ENCODE peak calls at places on chromosomes 11 and 22, in nine cellular contexts. One of them, this sample, is unnamed.

GRCh38 chr11:17218403-17218802 is 10.6 kb upstream of the PIK3C2A start:
- DNase-seq in adrenal gland: no peak
- DNase-seq in iris pigment epithelial cell: no peak
- DNase-seq in HFFc6: no peak
- DNase-seq in heart right ventricle: no peak
- DNase-seq in cardiac muscle cell: no peak
- DNase-seq in NCI-H1092: no peak
- DNase-seq in activated T-cell treated with anti-CD3 and anti-CD28 coated beads for 1 hour: no peak
- DNase-seq in T1000: no peak
- DNase-seq in this sample: no peak

GRCh38 chr22:48941903-48942625 is 885.6 kb downstream of the BRD1 start:
- DNase-seq in iris pigment epithelial cell: no peak
- DNase-seq in heart right ventricle: no peak
- DNase-seq in adrenal gland: no peak
- DNase-seq in activated T-cell treated with anti-CD3 and anti-CD28 coated beads for 1 hour: no peak
- DNase-seq in HFFc6: no peak
- DNase-seq in cardiac muscle cell: no peak
- DNase-seq in T1000: no peak
- DNase-seq in NCI-H1092: no peak
- DNase-seq in this sample: no peak

GRCh38 chr11:2888266-2888968 is 2.8 kb upstream of the CDKN1C start:
- DNase-seq in heart right ventricle: peak
- DNase-seq in cardiac muscle cell: peak
- DNase-seq in T1000: peak
- DNase-seq in NCI-H1092: peak
- DNase-seq in iris pigment epithelial cell: peak
- DNase-seq in adrenal gland: peak
- DNase-seq in activated T-cell treated with anti-CD3 and anti-CD28 coated beads for 1 hour: peak
- DNase-seq in HFFc6: peak
- DNase-seq in this sample: peak

GRCh38 chr11:71307811-71308645 is 55.7 kb upstream of the SHANK2 start:
- DNase-seq in HFFc6: no peak
- DNase-seq in T1000: no peak
- DNase-seq in iris pigment epithelial cell: no peak
- DNase-seq in adrenal gland: no peak
- DNase-seq in heart right ventricle: no peak
- DNase-seq in NCI-H1092: no peak
- DNase-seq in cardiac muscle cell: no peak
- DNase-seq in activated T-cell treated with anti-CD3 and anti-CD28 coated beads for 1 hour: no peak
- DNase-seq in this sample: no peak

GRCh38 chr11:40797981-40798380 is 661.5 kb downstream of the LRRC4C start:
- DNase-seq in cardiac muscle cell: no peak
- DNase-seq in activated T-cell treated with anti-CD3 and anti-CD28 coated beads for 1 hour: no peak
- DNase-seq in HFFc6: no peak
- DNase-seq in adrenal gland: no peak
- DNase-seq in T1000: no peak
- DNase-seq in heart right ventricle: no peak
- DNase-seq in NCI-H1092: no peak
- DNase-seq in iris pigment epithelial cell: peak
- DNase-seq in this sample: peak

GRCh38 chr11:125274309-125274708 is 109.8 kb downstream of the PKNOX2 start:
- DNase-seq in NCI-H1092: no peak
- DNase-seq in HFFc6: no peak
- DNase-seq in adrenal gland: no peak
- DNase-seq in activated T-cell treated with anti-CD3 and anti-CD28 coated beads for 1 hour: no peak
- DNase-seq in heart right ventricle: no peak
- DNase-seq in cardiac muscle cell: no peak
- DNase-seq in T1000: no peak
- DNase-seq in iris pigment epithelial cell: no peak
- DNase-seq in this sample: no peak

GRCh38 chr22:42284230-42284591 is 13.8 kb upstream of the TCF20 start:
- DNase-seq in cardiac muscle cell: no peak
- DNase-seq in HFFc6: no peak
- DNase-seq in heart right ventricle: no peak
- DNase-seq in NCI-H1092: no peak
- DNase-seq in adrenal gland: no peak
- DNase-seq in iris pigment epithelial cell: no peak
- DNase-seq in T1000: no peak
- DNase-seq in activated T-cell treated with anti-CD3 and anti-CD28 coated beads for 1 hour: no peak
- DNase-seq in this sample: no peak

GRCh38 chr22:19879996-19880785 is 25.5 kb upstream of the GNB1L start:
- DNase-seq in adrenal gland: peak
- DNase-seq in activated T-cell treated with anti-CD3 and anti-CD28 coated beads for 1 hour: no peak
- DNase-seq in T1000: no peak
- DNase-seq in heart right ventricle: no peak
- DNase-seq in HFFc6: no peak
- DNase-seq in iris pigment epithelial cell: no peak
- DNase-seq in NCI-H1092: no peak
- DNase-seq in cardiac muscle cell: no peak
- DNase-seq in this sample: no peak

GRCh38 chr11:1608363-1608762 is at the start of gene KRTAP5-3:
- DNase-seq in iris pigment epithelial cell: no peak
- DNase-seq in NCI-H1092: no peak
- DNase-seq in HFFc6: no peak
- DNase-seq in T1000: no peak
- DNase-seq in heart right ventricle: no peak
- DNase-seq in adrenal gland: no peak
- DNase-seq in activated T-cell treated with anti-CD3 and anti-CD28 coated beads for 1 hour: no peak
- DNase-seq in cardiac muscle cell: no peak
- DNase-seq in this sample: no peak

GRCh38 chr11:33375236-33375635 is 118.1 kb downstream of the HIPK3 start:
- DNase-seq in HFFc6: no peak
- DNase-seq in iris pigment epithelial cell: no peak
- DNase-seq in NCI-H1092: no peak
- DNase-seq in heart right ventricle: no peak
- DNase-seq in cardiac muscle cell: no peak
- DNase-seq in activated T-cell treated with anti-CD3 and anti-CD28 coated beads for 1 hour: no peak
- DNase-seq in adrenal gland: no peak
- DNase-seq in T1000: no peak
- DNase-seq in this sample: no peak

GRCh38 chr11:68035266-68035876 is 3.5 kb upstream of the TCIRG1 start:
- DNase-seq in T1000: no peak
- DNase-seq in adrenal gland: no peak
- DNase-seq in NCI-H1092: no peak
- DNase-seq in iris pigment epithelial cell: no peak
- DNase-seq in HFFc6: no peak
- DNase-seq in cardiac muscle cell: no peak
- DNase-seq in heart right ventricle: peak
- DNase-seq in activated T-cell treated with anti-CD3 and anti-CD28 coated beads for 1 hour: no peak
- DNase-seq in this sample: no peak

GRCh38 chr11:47071871-47072270 is 104.8 kb downstream of the ARFGAP2 start:
- DNase-seq in activated T-cell treated with anti-CD3 and anti-CD28 coated beads for 1 hour: no peak
- DNase-seq in heart right ventricle: no peak
- DNase-seq in T1000: no peak
- DNase-seq in adrenal gland: no peak
- DNase-seq in HFFc6: no peak
- DNase-seq in iris pigment epithelial cell: peak
- DNase-seq in NCI-H1092: no peak
- DNase-seq in cardiac muscle cell: no peak
- DNase-seq in this sample: peak

GRCh38 chr11:12560861-12561260 is 113.4 kb upstream of the TEAD1 start:
- DNase-seq in adrenal gland: no peak
- DNase-seq in HFFc6: no peak
- DNase-seq in heart right ventricle: no peak
- DNase-seq in activated T-cell treated with anti-CD3 and anti-CD28 coated beads for 1 hour: no peak
- DNase-seq in cardiac muscle cell: no peak
- DNase-seq in T1000: no peak
- DNase-seq in iris pigment epithelial cell: no peak
- DNase-seq in NCI-H1092: no peak
- DNase-seq in this sample: no peak

GRCh38 chr11:63670077-63670737 is 969 bp downstream of the ATL3 start:
- DNase-seq in NCI-H1092: no peak
- DNase-seq in T1000: no peak
- DNase-seq in activated T-cell treated with anti-CD3 and anti-CD28 coated beads for 1 hour: no peak
- DNase-seq in adrenal gland: no peak
- DNase-seq in heart right ventricle: no peak
- DNase-seq in cardiac muscle cell: peak
- DNase-seq in HFFc6: peak
- DNase-seq in iris pigment epithelial cell: peak
- DNase-seq in this sample: peak

GRCh38 chr11:45354976-45355705 is 69.0 kb upstream of the SYT13 start:
- DNase-seq in iris pigment epithelial cell: peak
- DNase-seq in T1000: no peak
- DNase-seq in cardiac muscle cell: peak
- DNase-seq in activated T-cell treated with anti-CD3 and anti-CD28 coated beads for 1 hour: peak
- DNase-seq in NCI-H1092: peak
- DNase-seq in heart right ventricle: peak
- DNase-seq in adrenal gland: peak
- DNase-seq in HFFc6: no peak
- DNase-seq in this sample: peak

GRCh38 chr11:45178890-45179663 is 32.6 kb downstream of the PRDM11 start:
- DNase-seq in adrenal gland: no peak
- DNase-seq in cardiac muscle cell: peak
- DNase-seq in heart right ventricle: no peak
- DNase-seq in iris pigment epithelial cell: peak
- DNase-seq in activated T-cell treated with anti-CD3 and anti-CD28 coated beads for 1 hour: no peak
- DNase-seq in HFFc6: peak
- DNase-seq in NCI-H1092: no peak
- DNase-seq in T1000: no peak
- DNase-seq in this sample: peak

This sample was measured in choroid plexus epithelial cell.